ENCODE peak calls at places on chromosomes 11 and 22, in ten cellular contexts. U, X, L, C, P, M, F, B, W and Z are unnamed samples.

GRCh38 chr22:50308597-50308935 is 1.1 kb upstream of the PLXNB2 start:
- DNase-seq in U (peak), X (peak), L (peak), C (no peak), P (peak), M (no peak), F (peak), B (no peak), W (peak), Z (peak)

GRCh38 chr11:126102436-126102894 is 39.8 kb upstream of the CDON start:
- DNase-seq in U (peak), X (peak), L (peak), C (peak), P (no peak), M (no peak), F (no peak), B (no peak), W (peak), Z (no peak)

GRCh38 chr11:1377231-1377780 is 12.4 kb upstream of the BRSK2 start:
- DNase-seq in U (no peak), X (no peak), L (no peak), C (no peak), P (no peak), M (no peak), F (no peak), B (no peak), W (no peak), Z (no peak)

GRCh38 chr22:50734986-50735738 is 2.8 kb upstream of the ACR start:
- DNase-seq in U (peak), X (no peak), L (peak), C (peak), P (no peak), M (no peak), F (no peak), B (no peak), W (no peak), Z (no peak)

GRCh38 chr22:27370987-27371386 is 430.6 kb downstream of the MN1 start:
- DNase-seq in U (no peak), X (no peak), L (no peak), C (no peak), P (no peak), M (no peak), F (no peak), B (no peak), W (no peak), Z (no peak)

GRCh38 chr22:44931077-44931540 is 78.7 kb downstream of the PHF21B start:
- DNase-seq in U (peak), X (no peak), L (no peak), C (no peak), P (peak), M (no peak), F (peak), B (no peak), W (peak), Z (no peak)

GRCh38 chr11:73147771-73148681 is 5.9 kb upstream of the FCHSD2 start:
- DNase-seq in U (no peak), X (no peak), L (no peak), C (peak), P (no peak), M (no peak), F (no peak), B (no peak), W (no peak), Z (no peak)

GRCh38 chr11:9858218-9858617 is 194.3 kb downstream of the SWAP70 start:
- DNase-seq in U (no peak), X (no peak), L (no peak), C (no peak), P (peak), M (no peak), F (no peak), B (no peak), W (no peak), Z (peak)

GRCh38 chr22:36301384-36301828 is 48.5 kb downstream of the APOL1 start:
- DNase-seq in U (peak), X (peak), L (peak), C (peak), P (peak), M (peak), F (peak), B (peak), W (peak), Z (peak)

GRCh38 chr11:75273331-75273988 is 32.9 kb downstream of the TPBGL start:
- DNase-seq in U (peak), X (no peak), L (no peak), C (no peak), P (no peak), M (no peak), F (no peak), B (no peak), W (no peak), Z (no peak)

GRCh38 chr22:22454997-22455396 is 53.5 kb downstream of the ZNF280B start:
- DNase-seq in U (no peak), X (no peak), L (no peak), C (no peak), P (no peak), M (no peak), F (no peak), B (no peak), W (no peak), Z (no peak)

GRCh38 chr11:21564095-21564494 is 628.8 kb upstream of the ANO5 start:
- DNase-seq in U (no peak), X (no peak), L (no peak), C (no peak), P (no peak), M (no peak), F (no peak), B (no peak), W (no peak), Z (no peak)

GRCh38 chr11:114111369-114112042 is 52.0 kb downstream of the ZBTB16 start:
- DNase-seq in U (no peak), X (peak), L (no peak), C (no peak), P (no peak), M (no peak), F (no peak), B (no peak), W (no peak), Z (peak)